ENCODE peak calls at places on chromosome 9, in four cellular contexts. X is cardiac fibroblast, Y is Calu3, O is ovary. T is an unnamed sample.

GRCh38 chr9:81430727-81431126 is 258.6 kb downstream of the TLE1 start:
- DNase-seq in X (peak; percentile 33), Y (no peak), O (no peak), T (no peak)

GRCh38 chr9:134497283-134497860 is 144.2 kb upstream of the COL5A1 start:
- DNase-seq in O (no peak), Y (no peak), X (peak; percentile 29), T (no peak)

GRCh38 chr9:92807031-92807756 is 42.6 kb upstream of the BICD2 start:
- DNase-seq in O (no peak), X (no peak), Y (no peak), T (no peak)

GRCh38 chr9:13478637-13479036 is 199.1 kb upstream of the MPDZ start:
- DNase-seq in X (no peak), O (no peak), Y (no peak), T (no peak)

GRCh38 chr9:76302947-76303550 is 91.2 kb downstream of the RFK start:
- DNase-seq in Y (no peak), X (peak; percentile 77), O (no peak), T (no peak)

GRCh38 chr9:133534346-133535284 is at the start of gene ADAMTSL2:
- DNase-seq in O (peak; percentile 90), X (peak; percentile 64), Y (no peak), T (no peak)

GRCh38 chr9:118896356-118897000 is 472.8 kb downstream of the BRINP1 start:
- DNase-seq in X (no peak), Y (no peak), O (no peak), T (no peak)

GRCh38 chr9:114330636-114331035 is 967 bp downstream of the ORM2 start:
- DNase-seq in Y (no peak), X (no peak), O (no peak), T (no peak)

GRCh38 chr9:36345103-36345846 is 54.8 kb downstream of the RNF38 start:
- DNase-seq in O (no peak), Y (no peak), X (no peak), T (no peak)

GRCh38 chr9:20331095-20331685 is 291.1 kb downstream of the MLLT3 start:
- DNase-seq in X (no peak), O (no peak), Y (no peak), T (no peak)

GRCh38 chr9:131045300-131046092 is 36.5 kb downstream of the LAMC3 start:
- DNase-seq in X (peak; percentile 13), O (no peak), Y (peak; percentile 4), T (no peak)

GRCh38 chr9:125121156-125121555 is 22.2 kb downstream of the SCAI start:
- DNase-seq in O (no peak), X (peak; percentile 78), Y (no peak), T (no peak)

GRCh38 chr9:91937727-91938126 is 12.3 kb downstream of the ROR2 start:
- DNase-seq in Y (no peak), X (no peak), O (no peak), T (no peak)

GRCh38 chr9:69916950-69917349 is 96.3 kb downstream of the CFAP95 start:
- DNase-seq in O (no peak), Y (no peak), X (peak; percentile 50), T (no peak)

GRCh38 chr9:75814667-75815066 is 75.8 kb upstream of the PCSK5 start:
- DNase-seq in X (peak; percentile 41), O (no peak), Y (no peak), T (no peak)

GRCh38 chr9:94788706-94789105 is 62.2 kb downstream of the AOPEP start:
- DNase-seq in O (no peak), X (no peak), Y (no peak), T (no peak)

GRCh38 chr9:73269430-73270101 is 117.9 kb downstream of the ANXA1 start:
- DNase-seq in X (peak; percentile 49), Y (no peak), O (no peak), T (no peak)

GRCh38 chr9:4137234-4137633 is 162.6 kb downstream of the GLIS3 start:
- DNase-seq in O (no peak), X (peak; percentile 98), Y (peak; percentile 51), T (no peak)

GRCh38 chr9:2576631-2577030 is 45.0 kb upstream of the VLDLR start:
- DNase-seq in Y (no peak), O (no peak), X (no peak), T (no peak)

GRCh38 chr9:137052293-137052692 is 1.6 kb downstream of the ENTPD2 start:
- DNase-seq in O (no peak), X (no peak), Y (no peak), T (no peak)

GRCh38 chr9:120393386-120394057 is 186.4 kb downstream of the CDK5RAP2 start:
- DNase-seq in Y (no peak), X (peak; percentile 68), O (no peak), T (no peak)

GRCh38 chr9:124004608-124005007 is 7.0 kb upstream of the LHX2 start:
- DNase-seq in X (no peak), Y (no peak), O (no peak), T (no peak)

GRCh38 chr9:131740898-131741297 is 1.0 kb upstream of the RAPGEF1 start:
- DNase-seq in Y (no peak), O (peak; percentile 33), X (no peak), T (no peak)

GRCh38 chr9:33651125-33651524 is 127.1 kb downstream of the ANKRD18B start:
- DNase-seq in X (no peak), O (no peak), Y (no peak), T (no peak)

GRCh38 chr9:134966697-134967546 is 49.2 kb upstream of the FCN1 start:
- DNase-seq in O (no peak), Y (no peak), X (no peak), T (no peak)

GRCh38 chr9:92639791-92640271 is 30.1 kb downstream of the IPPK start:
- DNase-seq in Y (no peak), X (no peak), O (peak; percentile 13), T (no peak)

GRCh38 chr9:28801144-28801799 is 1228.0 kb upstream of the C9orf72 start:
- DNase-seq in Y (no peak), O (no peak), X (no peak), T (no peak)

GRCh38 chr9:131731237-131731995 is 8.5 kb downstream of the RAPGEF1 start:
- DNase-seq in X (no peak), O (no peak), Y (no peak), T (no peak)

GRCh38 chr9:77521091-77521490 is 127.0 kb downstream of the GNA14 start:
- DNase-seq in O (peak; percentile 56), X (no peak), Y (no peak), T (no peak)

GRCh38 chr9:91803143-91803940 is 146.7 kb downstream of the ROR2 start:
- DNase-seq in Y (no peak), O (no peak), X (peak; percentile 37), T (no peak)

GRCh38 chr9:124137009-124137943 is 120.5 kb upstream of the NEK6 start:
- DNase-seq in O (no peak), Y (no peak), X (peak; percentile 56), T (no peak)

DNA sequence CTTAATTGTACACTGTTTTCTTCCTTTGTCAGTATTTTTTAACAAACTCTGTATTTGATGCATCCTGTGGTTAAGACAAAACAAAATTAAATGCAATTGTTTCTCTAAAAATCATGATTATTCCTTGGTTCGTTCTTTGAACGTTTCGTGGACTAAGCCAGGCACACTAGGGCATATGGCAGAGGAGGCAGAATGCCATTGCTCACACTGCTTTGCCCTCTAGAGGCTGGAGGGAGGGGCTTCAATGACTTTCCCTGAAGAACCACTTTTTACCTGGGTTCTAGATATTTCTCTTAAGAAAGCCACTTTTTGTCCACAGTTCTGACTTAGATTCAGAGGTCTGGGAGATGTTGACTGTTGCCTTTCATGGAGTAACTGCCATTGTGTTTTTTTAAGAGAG is 236.2 kb upstream of the ADAMTSL1 start:
- DNase-seq in X (no peak), O (no peak), Y (no peak), T (no peak)
- TF ChIP-seq CTCF in X (no peak), O (no peak), Y (no peak), T (no peak)

GRCh38 chr9:129319938-129320481 is 141.9 kb upstream of the IER5L start:
- DNase-seq in X (no peak), O (peak; percentile 47), Y (no peak), T (peak; percentile 87)

GRCh38 chr9:129319076-129319937 is 141.2 kb upstream of the IER5L start:
- DNase-seq in Y (no peak), O (peak; percentile 59), X (no peak), T (no peak)

GRCh38 chr9:129322022-129322621 is 144.1 kb upstream of the IER5L start:
- DNase-seq in X (no peak), O (peak; percentile 24), Y (no peak), T (no peak)

GRCh38 chr9:129321511-129322021 is 143.5 kb upstream of the IER5L start:
- DNase-seq in O (peak; percentile 46), Y (no peak), X (no peak), T (peak; percentile 86)

DNA sequence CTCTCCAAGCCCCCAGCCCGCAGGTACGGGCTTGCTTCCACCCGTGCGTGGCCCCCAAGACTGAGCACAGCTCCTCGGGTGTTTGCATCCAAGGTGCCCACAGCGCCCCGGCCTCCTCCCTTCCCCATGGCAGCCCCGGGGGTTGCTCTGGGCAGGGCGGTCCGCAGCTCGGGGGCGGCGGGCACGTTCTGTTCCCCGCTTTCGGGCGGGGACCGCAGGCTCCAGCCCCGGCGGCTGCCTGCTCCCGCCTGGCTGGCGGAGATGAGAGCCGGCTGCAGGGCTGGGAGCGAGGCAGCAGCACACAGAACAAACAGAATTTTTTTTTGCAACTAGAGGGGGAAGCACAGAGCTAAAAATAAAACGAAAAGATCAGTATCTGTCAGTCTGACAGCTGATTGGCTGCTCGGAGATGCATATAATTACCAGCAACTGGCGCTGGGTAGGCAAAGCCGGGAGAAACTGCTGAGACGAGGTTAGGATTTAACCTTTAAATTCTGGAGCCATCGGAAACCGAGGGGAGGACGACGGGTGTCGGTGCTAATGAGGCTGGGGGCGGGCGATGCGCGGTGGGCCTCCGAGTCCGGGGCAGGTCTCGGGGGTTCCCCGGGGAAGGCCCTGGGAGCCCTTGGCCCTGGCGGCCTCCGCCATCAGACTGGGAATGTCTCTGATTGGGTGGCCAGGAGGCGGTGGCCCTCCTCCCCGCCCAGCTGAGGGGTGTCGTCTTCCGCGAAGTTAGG is 142.7 kb upstream of the IER5L start:
- DNase-seq in X (peak; percentile 78), Y (no peak), O (peak; percentile 79), T (no peak)
- TF ChIP-seq CTCF in X (no peak), Y (no peak), O (no peak), T (no peak)

GRCh38 chr9:108412755-108413154 is 443.0 kb downstream of the ACTL7B start:
- DNase-seq in X (peak; percentile 39), O (no peak), Y (peak; percentile 5), T (no peak)

GRCh38 chr9:108411632-108412031 is 444.2 kb downstream of the ACTL7B start:
- DNase-seq in X (no peak), Y (no peak), O (no peak), T (no peak)

GRCh38 chr9:108419379-108419778 is 436.4 kb downstream of the ACTL7B start:
- DNase-seq in X (no peak), Y (no peak), O (no peak), T (no peak)

GRCh38 chr9:108417726-108418125 is 438.1 kb downstream of the ACTL7B start:
- DNase-seq in Y (no peak), O (no peak), X (peak; percentile 43), T (no peak)

DNA sequence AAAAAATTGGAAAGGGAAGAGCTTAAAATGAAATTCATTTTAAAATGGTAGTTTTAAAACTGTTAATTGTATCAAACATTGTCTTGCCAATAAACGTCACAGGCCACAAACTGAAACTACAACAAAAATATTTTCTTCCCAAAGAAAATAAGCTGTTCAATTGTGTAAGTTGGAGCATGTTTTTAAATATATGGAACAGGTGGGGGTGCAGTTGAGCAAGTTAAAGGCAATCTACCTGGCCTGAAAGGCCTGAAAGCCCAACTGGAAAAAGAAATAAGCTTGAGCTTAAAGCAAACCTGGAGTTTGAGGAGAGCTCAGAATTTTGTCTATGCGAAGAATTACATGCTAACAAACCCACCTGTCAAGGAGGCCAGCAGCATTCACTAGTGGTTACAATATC is 439.5 kb downstream of the ACTL7B start:
- DNase-seq in Y (peak; percentile 14), O (no peak), X (peak; percentile 48), T (no peak)
- TF ChIP-seq CTCF in Y (no peak), O (no peak), X (peak; percentile 11), T (no peak)

GRCh38 chr9:87620727-87621322 is 105.1 kb upstream of the CTSL start:
- DNase-seq in X (no peak), Y (no peak), O (no peak), T (no peak)
- TF ChIP-seq CTCF in X (no peak), Y (no peak), O (no peak), T (no peak)